ENCODE peak calls at places on chromosome 9, in four cellular contexts. C is right atrium auricular region, B is K562, W is A673. H is an unnamed sample.
A peak's percentile ranks its signal among the peaks of the same experiment; 100 is the strongest.

GRCh38 chr9:93458702-93459101 is 5.3 kb upstream of the FAM120AOS start:
- DNase-seq in C (no peak), B (no peak), W (no peak), H (no peak)

GRCh38 chr9:32565967-32566366 is 7.0 kb downstream of the NDUFB6 start:
- DNase-seq in C (no peak), B (no peak), W (no peak), H (no peak)

GRCh38 chr9:114486205-114486963 is 18.9 kb downstream of the WHRN start:
- DNase-seq in C (no peak), B (no peak), W (no peak), H (no peak)

GRCh38 chr9:73866451-73866850 is 630.7 kb upstream of the RORB start:
- DNase-seq in C (no peak), B (no peak), W (no peak), H (no peak)

GRCh38 chr9:35716236-35716635 is 15.8 kb downstream of the TLN1 start:
- DNase-seq in C (no peak), B (no peak), W (no peak), H (peak; percentile 59)

GRCh38 chr9:35816708-35817107 is 1.9 kb upstream of the HINT2 start:
- DNase-seq in C (no peak), B (peak; percentile 12), W (peak; percentile 38), H (no peak)

GRCh38 chr9:121295662-121296191 is 27.8 kb downstream of the GSN start:
- DNase-seq in C (no peak), B (no peak), W (no peak), H (no peak)

GRCh38 chr9:13865869-13866268 is 448.1 kb downstream of the NFIB start:
- DNase-seq in C (no peak), B (no peak), W (no peak), H (no peak)

GRCh38 chr9:18428621-18429020 is 45.3 kb upstream of the ADAMTSL1 start:
- DNase-seq in C (no peak), B (no peak), W (no peak), H (no peak)

GRCh38 chr9:72396247-72397091 is 31.5 kb upstream of the ZFAND5 start:
- DNase-seq in C (no peak), B (no peak), W (peak; percentile 7), H (no peak)

GRCh38 chr9:68919666-68920065 is 94.2 kb downstream of the PRKACG start:
- DNase-seq in C (no peak), B (no peak), W (no peak), H (no peak)

GRCh38 chr9:20872340-20872977 is 159.0 kb downstream of the HACD4 start:
- DNase-seq in C (no peak), B (no peak), W (peak; percentile 3), H (no peak)

GRCh38 chr9:137315581-137316011 is 13.5 kb upstream of the NRARP start:
- DNase-seq in C (no peak), B (no peak), W (no peak), H (no peak)

GRCh38 chr9:69643098-69643497 is 29.1 kb downstream of the APBA1 start:
- DNase-seq in C (no peak), B (no peak), W (no peak), H (no peak)

GRCh38 chr9:111900934-111901612 is 4.5 kb downstream of the UGCG start:
- DNase-seq in C (no peak), B (no peak), W (no peak), H (no peak)

GRCh38 chr9:87840126-87840525 is 42.6 kb upstream of the SPATA31E1 start:
- DNase-seq in C (no peak), B (no peak), W (no peak), H (no peak)

GRCh38 chr9:85471791-85472190 is 270.0 kb downstream of the AGTPBP1 start:
- DNase-seq in C (no peak), B (no peak), W (no peak), H (no peak)

GRCh38 chr9:102974530-102974929 is 20.6 kb upstream of the CYLC2 start:
- DNase-seq in C (no peak), B (no peak), W (no peak), H (no peak)

GRCh38 chr9:14018061-14018460 is 295.9 kb downstream of the NFIB start:
- DNase-seq in C (no peak), B (no peak), W (no peak), H (no peak)

GRCh38 chr9:79362100-79363081 is 209.4 kb upstream of the TLE4 start:
- DNase-seq in C (no peak), B (no peak), W (no peak), H (no peak)

GRCh38 chr9:135104761-135105160 is 17.3 kb downstream of the OLFM1 start:
- DNase-seq in C (no peak), B (no peak), W (no peak), H (peak; percentile 56)

GRCh38 chr9:16729656-16730055 is 140.8 kb downstream of the BNC2 start:
- DNase-seq in C (no peak), B (no peak), W (no peak), H (no peak)

GRCh38 chr9:95058795-95059386 is 258.6 kb downstream of the FANCC start:
- DNase-seq in C (no peak), B (no peak), W (peak; percentile 53), H (no peak)

GRCh38 chr9:35776018-35776417 is 15.4 kb upstream of the NPR2 start:
- DNase-seq in C (no peak), B (no peak), W (no peak), H (no peak)

GRCh38 chr9:124551472-124552339 is 44.5 kb upstream of the NR5A1 start:
- DNase-seq in C (no peak), B (peak; percentile 48), W (peak; percentile 73), H (no peak)

DNA sequence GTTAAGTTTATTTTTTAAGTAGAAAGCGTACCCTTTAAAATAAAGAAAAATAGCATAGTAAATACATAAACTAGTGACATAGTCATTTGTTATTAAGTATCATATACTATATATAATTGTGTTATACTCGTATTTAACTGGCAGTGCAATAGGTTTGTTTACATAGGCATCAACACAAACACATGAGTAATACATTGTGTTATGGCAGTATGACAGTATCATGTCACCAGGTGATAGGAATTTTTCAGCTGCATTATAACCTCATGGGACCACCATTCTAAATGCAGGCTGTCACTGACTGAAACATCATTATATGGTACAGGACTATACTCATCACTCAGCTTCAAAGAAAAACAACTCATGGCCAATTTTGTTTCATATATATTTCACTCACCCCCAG is 8.4 kb upstream of the RIC1 start:
- DNase-seq in C (no peak), B (no peak), W (no peak), H (no peak)
- H3K4me1 ChIP-seq in C (no peaks in the 10 kb centered on the region), B (no peaks in the 10 kb centered on the region), W (peaks cover 8% of the 10 kb centered on the region), H (no peaks in the 10 kb centered on the region)

GRCh38 chr9:130878295-130878694 is 18.3 kb downstream of the QRFP start:
- DNase-seq in C (no peak), B (peak; percentile 60), W (no peak), H (no peak)

GRCh38 chr9:130879863-130880411 is 16.7 kb downstream of the QRFP start:
- DNase-seq in C (no peak), B (peak; percentile 60), W (no peak), H (no peak)

GRCh38 chr9:130874783-130875182 is 21.8 kb downstream of the QRFP start:
- DNase-seq in C (no peak), B (peak; percentile 61), W (no peak), H (no peak)

GRCh38 chr9:130873966-130874365 is 22.6 kb downstream of the QRFP start:
- DNase-seq in C (no peak), B (peak; percentile 55), W (no peak), H (peak; percentile 34)

DNA sequence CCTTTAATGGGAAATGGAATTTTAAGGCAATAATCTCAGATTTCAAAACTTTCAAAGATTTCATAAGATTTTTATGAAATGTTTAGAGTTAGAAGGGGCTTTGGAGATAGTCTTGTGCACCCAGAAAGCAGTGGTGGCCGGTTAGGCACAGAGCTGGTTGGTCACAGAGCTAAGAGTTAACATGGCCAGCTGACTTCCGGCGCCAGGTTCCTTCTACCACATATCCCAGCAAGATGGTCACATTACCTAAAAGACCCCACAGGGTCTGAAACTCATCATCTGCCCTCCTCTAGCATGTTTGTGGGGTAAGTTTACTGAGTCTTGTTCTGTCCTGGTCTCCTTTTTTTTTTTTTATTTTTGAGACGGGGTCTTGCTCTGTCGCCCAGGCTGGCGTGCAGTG is 19.3 kb downstream of the QRFP start:
- DNase-seq in C (no peak), B (peak; percentile 61), W (no peak), H (no peak)
- H3K36me3 ChIP-seq in C (peaks cover 77% of the 10 kb centered on the region), B (peaks cover 81% of the 10 kb centered on the region), W (peaks cover 81% of the 10 kb centered on the region), H (peaks cover 71% of the 10 kb centered on the region)

GRCh38 chr9:37029304-37029775 is 4.7 kb downstream of the PAX5 start:
- DNase-seq in C (no peak), B (no peak), W (no peak), H (no peak)
- TF ChIP-seq CTCF in C (no peak), B (no peak), W (no peak), H (no peak)

DNA sequence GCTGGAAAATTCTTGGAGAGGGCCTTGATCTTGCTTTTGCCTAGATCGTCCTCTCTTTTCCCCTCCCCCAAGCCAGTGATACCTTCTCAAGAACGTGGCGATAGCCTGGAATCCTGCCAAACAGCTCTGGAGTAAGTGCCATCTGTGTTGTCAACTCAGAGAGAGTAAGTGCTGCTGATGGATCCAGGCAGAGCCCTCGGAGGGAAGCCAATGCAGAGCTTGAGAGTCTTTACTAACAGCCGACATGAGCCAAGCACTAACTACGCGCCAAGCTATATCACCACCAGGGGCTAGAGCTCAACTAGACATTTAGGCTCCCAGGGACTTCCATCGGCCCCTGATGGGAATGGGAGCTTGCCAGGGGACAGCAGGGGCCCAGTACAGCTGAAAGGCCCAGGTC is 17.6 kb downstream of the RAPGEF1 start:
- DNase-seq in C (no peak), B (no peak), W (no peak), H (no peak)
- H3K4me1 ChIP-seq in C (no peaks in the 10 kb centered on the region), B (no peaks in the 10 kb centered on the region), W (peaks cover 4% of the 10 kb centered on the region), H (peaks cover 16% of the 10 kb centered on the region)

DNA sequence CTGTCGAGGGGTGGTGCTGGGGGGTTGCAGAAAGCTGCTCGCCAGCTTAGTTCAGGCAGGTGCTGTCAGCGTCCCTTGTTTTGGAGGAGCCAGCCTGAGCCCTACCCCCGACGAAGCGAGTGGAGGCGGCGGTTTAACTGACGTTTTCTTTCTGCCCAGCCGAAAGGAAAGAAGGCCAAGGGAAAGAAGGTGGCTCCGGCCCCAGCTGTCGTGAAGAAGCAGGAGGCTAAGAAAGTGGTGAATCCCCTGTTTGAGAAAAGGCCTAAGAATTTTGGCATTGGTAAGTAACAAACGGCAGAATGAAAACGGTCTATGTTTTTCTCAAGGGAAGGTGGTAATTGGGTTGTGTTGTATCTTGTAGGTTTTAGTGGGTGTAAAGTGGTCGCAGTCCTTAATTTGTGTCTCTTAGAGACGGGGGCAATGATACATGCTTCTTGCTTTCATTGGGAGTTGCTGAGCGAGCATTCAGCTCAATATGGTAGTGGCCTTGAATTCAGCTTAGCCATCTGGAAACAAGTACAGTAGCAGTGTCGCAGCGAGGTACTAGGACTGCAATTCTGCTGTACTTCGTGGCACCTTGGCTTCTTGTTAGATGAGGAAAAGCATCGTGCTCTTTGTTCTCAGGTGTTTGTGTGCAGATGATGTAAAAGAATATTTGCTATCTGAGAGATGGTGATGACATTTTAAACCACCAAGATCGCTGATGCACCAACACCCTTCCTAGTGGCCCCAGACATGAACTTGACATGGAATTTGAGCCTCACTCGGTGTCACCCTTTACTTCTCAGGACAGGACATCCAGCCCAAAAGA is 950 bp downstream of the RPL7A start:
- DNase-seq in C (no peak), B (no peak), W (no peak), H (no peak)
- H3K36me3 ChIP-seq in C (peaks cover 56% of the 10 kb centered on the region), B (peaks cover 74% of the 10 kb centered on the region), W (peaks cover 71% of the 10 kb centered on the region), H (peaks cover 50% of the 10 kb centered on the region)

GRCh38 chr9:126781186-126781585 is 23.7 kb upstream of the ZBTB43 start:
- DNase-seq in C (no peak), B (no peak), W (no peak), H (no peak)
- TF ChIP-seq CTCF in C (no peak), B (no peak), W (no peak), H (no peak)

GRCh38 chr9:100354121-100354800 is 1.5 kb upstream of the TEX10 start:
- DNase-seq in C (no peak), B (no peak), W (no peak), H (no peak)
- H3K4me1 ChIP-seq in C (no peaks in the 10 kb centered on the region), B (peaks cover 24% of the 10 kb centered on the region), W (peaks cover 7% of the 10 kb centered on the region), H (peaks cover 7% of the 10 kb centered on the region)